ENCODE peak calls at places on chromosomes 11 and 22, in six cellular contexts. A is fibroblast of lung, B is mammary epithelial cell, X is GM23338, U is neural progenitor cell, N is HCT116. Y is an unnamed sample.
A peak's percentile ranks its signal among the peaks of the same experiment; 100 is the strongest.

GRCh38 chr22:43305806-43306205 is 37.4 kb downstream of the SCUBE1 start:
- DNase-seq in A (no peak), B (no peak), X (no peak), U (no peak), N (no peak), Y (no peak)

GRCh38 chr22:17969732-17970131 is 54.6 kb downstream of the MICAL3 start:
- DNase-seq in A (peak; percentile 97), B (peak; percentile 58), X (no peak), U (no peak), N (no peak), Y (no peak)

GRCh38 chr11:134751825-134752224 is 339.8 kb upstream of the B3GAT1 start:
- DNase-seq in A (no peak), B (no peak), X (no peak), U (no peak), N (no peak), Y (no peak)

GRCh38 chr11:77381749-77382693 is 80.5 kb upstream of the GDPD4 start:
- DNase-seq in A (peak; percentile 68), B (no peak), X (no peak), U (no peak), N (no peak), Y (peak; percentile 8)

GRCh38 chr22:37095113-37095512 is 14.4 kb downstream of the TMPRSS6 start:
- DNase-seq in A (no peak), B (no peak), X (no peak), U (no peak), N (no peak), Y (no peak)

GRCh38 chr11:69337211-69337721 is 43.3 kb downstream of the MYEOV start:
- DNase-seq in A (peak; percentile 67), B (no peak), X (no peak), U (no peak), N (no peak), Y (no peak)

GRCh38 chr11:43557553-43558031 is 122.9 kb upstream of the HSD17B12 start:
- DNase-seq in A (no peak), B (no peak), X (peak; percentile 67), U (peak; percentile 74), N (no peak), Y (peak; percentile 56)

GRCh38 chr11:44456544-44457270 is 108.8 kb upstream of the CD82 start:
- DNase-seq in A (no peak), B (no peak), X (peak; percentile 60), U (peak; percentile 25), N (peak; percentile 37), Y (no peak)

GRCh38 chr22:40703174-40703573 is 23.9 kb downstream of the MCHR1 start:
- DNase-seq in A (no peak), B (no peak), X (no peak), U (no peak), N (no peak), Y (peak; percentile 78)

GRCh38 chr11:102546923-102547471 is 16.4 kb upstream of the MMP7 start:
- DNase-seq in A (no peak), B (no peak), X (no peak), U (no peak), N (no peak), Y (no peak)

GRCh38 chr11:20007386-20007785 is 152.9 kb downstream of the DBX1 start:
- DNase-seq in A (no peak), B (no peak), X (no peak), U (no peak), N (no peak), Y (no peak)

GRCh38 chr11:20010861-20011225 is 149.4 kb downstream of the DBX1 start:
- DNase-seq in A (no peak), B (no peak), X (no peak), U (no peak), N (no peak), Y (no peak)

GRCh38 chr11:20010106-20010860 is 150.0 kb downstream of the DBX1 start:
- DNase-seq in A (no peak), B (no peak), X (no peak), U (no peak), N (no peak), Y (no peak)

GRCh38 chr11:20008870-20009644 is 151.2 kb downstream of the DBX1 start:
- DNase-seq in A (no peak), B (no peak), X (no peak), U (no peak), N (no peak), Y (no peak)

GRCh38 chr11:20008190-20008801 is 152.0 kb downstream of the DBX1 start:
- DNase-seq in A (no peak), B (no peak), X (no peak), U (no peak), N (no peak), Y (no peak)
- H3K4me1 ChIP-seq in A (no peaks in the 10 kb centered on the region), B (peaks cover 29% of the 10 kb centered on the region), X (peaks cover 25% of the 10 kb centered on the region), U (peaks cover 15% of the 10 kb centered on the region), N (peaks cover 3% of the 10 kb centered on the region), Y (no peaks in the 10 kb centered on the region)

DNA sequence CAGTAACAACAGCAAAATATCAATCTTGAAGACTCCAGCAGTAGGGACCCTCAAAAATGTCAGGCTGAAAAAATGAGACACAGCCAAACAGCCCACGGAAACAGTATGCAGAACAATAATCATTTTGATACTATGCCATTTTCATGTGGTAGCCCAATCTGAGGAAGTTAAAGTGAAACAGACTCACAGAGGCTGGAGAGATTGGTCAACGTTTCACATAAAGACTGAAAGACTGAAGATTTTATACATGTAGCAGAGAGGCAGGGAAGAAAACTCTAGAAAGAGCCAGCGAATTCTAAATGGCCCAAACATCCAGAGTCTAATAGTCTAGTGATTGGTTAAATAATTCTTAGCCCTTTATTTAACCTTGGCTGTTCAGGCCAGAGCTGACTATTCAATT is 49.4 kb downstream of the MAML2 start:
- DNase-seq in A (peak; percentile 43), B (no peak), X (no peak), U (no peak), N (no peak), Y (no peak)
- H3K4me3 ChIP-seq in A (peak overlapping the region; percentile 8), B (peak overlapping the region; percentile 8), X (no peak overlapping the region), U (no peak overlapping the region), N (no peak overlapping the region), Y (peak overlapping the region; percentile 10)

GRCh38 chr22:39243443-39244072 is 1.2 kb downstream of the PDGFB start:
- DNase-seq in A (no peak), B (peak; percentile 56), X (peak; percentile 61), U (peak; percentile 53), N (no peak), Y (no peak)
- TF ChIP-seq EZH2 in A (peak; percentile 98), B (no peak), X (no peak), U (peak; percentile 95), N (no peak), Y (peak; percentile 67)

DNA sequence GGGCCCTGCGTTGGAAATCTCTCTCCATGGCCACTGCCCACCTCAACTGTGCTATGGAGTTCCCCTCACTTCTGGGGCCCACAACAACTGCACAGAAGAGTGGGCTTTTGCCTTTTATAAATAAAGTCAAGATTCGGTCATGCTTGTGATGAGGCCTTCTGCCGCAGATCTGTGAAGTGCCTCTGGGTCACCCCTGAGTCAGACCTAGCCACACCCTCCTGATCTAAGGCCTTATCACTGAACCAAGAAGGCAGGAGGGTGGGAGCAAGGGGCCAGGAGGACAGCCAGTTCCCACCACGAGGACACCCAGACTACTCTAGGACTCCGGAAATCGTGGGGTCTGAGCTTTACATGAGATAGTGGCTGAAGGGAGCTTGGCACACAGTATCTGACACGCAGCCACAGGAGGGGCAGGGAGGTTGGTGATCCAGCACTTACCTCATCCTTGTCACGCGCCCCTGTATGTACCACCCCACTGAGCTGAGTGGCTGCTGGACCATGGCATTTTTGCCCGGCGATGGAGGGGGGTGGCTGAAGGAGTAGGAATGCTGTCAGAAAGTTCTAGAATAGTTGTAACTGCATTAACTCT is 115.7 kb downstream of the ABTB2 start:
- DNase-seq in A (peak; percentile 61), B (peak; percentile 41), X (no peak), U (no peak), N (no peak), Y (no peak)
- H3K4me1 ChIP-seq in A (peaks cover 6% of the 10 kb centered on the region), B (peaks cover 29% of the 10 kb centered on the region), X (peaks cover 20% of the 10 kb centered on the region), U (peaks cover 11% of the 10 kb centered on the region), N (peaks cover 74% of the 10 kb centered on the region), Y (peaks cover 11% of the 10 kb centered on the region)

DNA sequence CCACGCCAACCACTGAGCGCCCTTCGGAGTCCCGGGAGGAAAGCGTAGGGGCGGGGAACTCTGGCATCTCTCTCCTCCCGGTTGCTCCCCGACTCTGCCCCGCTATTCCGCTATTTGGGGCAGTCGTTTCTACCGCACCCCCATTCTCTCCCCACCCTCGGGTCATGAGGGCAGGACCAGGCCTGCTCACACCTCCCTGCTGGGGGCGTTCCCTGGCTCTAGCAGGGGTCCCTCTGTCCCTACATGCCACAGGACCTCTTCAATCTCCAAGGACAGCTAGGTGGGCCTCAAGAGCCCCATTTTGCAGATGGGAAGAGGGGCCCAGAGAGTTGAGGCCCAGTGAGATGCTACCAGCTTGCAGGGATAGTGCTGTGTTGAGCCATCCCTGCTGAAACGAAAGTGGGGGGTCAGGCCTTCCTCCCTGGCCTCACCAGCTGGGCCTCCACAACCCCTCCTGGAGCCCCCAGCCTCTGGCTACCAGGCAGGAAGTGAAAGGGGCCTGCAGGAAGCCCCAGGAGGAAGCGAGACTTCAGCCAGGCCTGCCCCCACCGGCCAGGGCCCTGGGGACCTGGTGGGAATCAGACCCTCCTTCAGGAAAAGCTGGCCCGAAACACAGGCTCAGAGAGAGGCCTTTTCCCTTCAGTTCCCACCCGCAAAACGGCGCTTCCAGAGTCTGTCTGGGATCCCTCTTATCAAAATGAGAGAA is 5.5 kb upstream of the SHISA8 start:
- DNase-seq in A (no peak), B (no peak), X (no peak), U (no peak), N (no peak), Y (no peak)
- H3K4me3 ChIP-seq in A (peak overlapping the region; percentile 46), B (no peak overlapping the region), X (peak overlapping the region; percentile 67), U (no peak overlapping the region), N (no peak overlapping the region), Y (no peak overlapping the region)

DNA sequence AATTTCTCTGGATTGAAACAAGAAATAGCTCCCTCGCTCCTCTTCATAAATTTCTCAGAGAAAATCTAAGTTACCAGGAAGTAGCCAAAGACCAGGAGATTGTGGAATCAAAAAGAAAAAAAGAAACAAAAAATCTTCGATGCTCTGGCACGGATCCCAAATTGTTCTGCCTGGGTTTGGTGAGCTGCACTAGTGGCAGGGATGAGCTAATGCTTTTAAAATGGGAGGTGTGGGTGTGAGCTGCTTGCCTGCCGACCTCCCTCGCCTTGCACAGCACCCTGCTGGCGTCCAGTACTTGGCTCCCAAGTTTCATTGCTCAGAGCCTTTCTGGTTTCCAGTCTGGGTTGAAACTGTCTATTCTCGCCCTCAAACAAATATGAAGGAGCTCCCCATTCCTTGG is 2.5 kb downstream of the TIMP3 start:
- DNase-seq in A (peak; percentile 88), B (peak; percentile 46), X (no peak), U (no peak), N (no peak), Y (no peak)
- TF ChIP-seq EZH2 in A (no peak), B (no peak), X (no peak), U (no peak), N (no peak), Y (no peak)

Y was measured in A673.